ENCODE peak calls at places on chromosome 16, in five cellular contexts. Q is SK-N-SH, S is A549, E is transverse colon, L is H1. P is an unnamed sample.

GRCh38 chr16:24993722-24994686 is 21.2 kb downstream of the ARHGAP17 start:
- DNase-seq in Q (no peak), S (peak; percentile 75), E (peak; percentile 59), L (no peak), P (no peak)

GRCh38 chr16:31472559-31473203 is 729 bp downstream of the TGFB1I1 start:
- DNase-seq in Q (peak; percentile 98), S (peak; percentile 93), E (peak; percentile 93), L (no peak), P (peak; percentile 84)

GRCh38 chr16:27640277-27640600 is 90.3 kb downstream of the KATNIP start:
- DNase-seq in Q (no peak), S (no peak), E (no peak), L (peak; percentile 17), P (no peak)

GRCh38 chr16:352547-353403 is at the start of gene AXIN1:
- DNase-seq in Q (peak; percentile 97), S (peak; percentile 98), E (peak; percentile 100), L (peak; percentile 94), P (peak; percentile 99)

GRCh38 chr16:53769787-53770186 is 65.8 kb downstream of the FTO start:
- DNase-seq in Q (no peak), S (no peak), E (no peak), L (no peak), P (no peak)

GRCh38 chr16:87274808-87275207 is 42.4 kb downstream of the C16orf95 start:
- DNase-seq in Q (no peak), S (no peak), E (no peak), L (no peak), P (no peak)

GRCh38 chr16:14549789-14550153 is 80.3 kb downstream of the PARN start:
- DNase-seq in Q (no peak), S (peak; percentile 66), E (no peak), L (no peak), P (no peak)

GRCh38 chr16:11515540-11516430 is 70.9 kb downstream of the LITAF start:
- DNase-seq in Q (no peak), S (no peak), E (no peak), L (no peak), P (no peak)

GRCh38 chr16:27109666-27110523 is 43.2 kb downstream of the C16orf82 start:
- DNase-seq in Q (peak; percentile 93), S (peak; percentile 55), E (peak; percentile 90), L (peak; percentile 33), P (peak; percentile 59)

GRCh38 chr16:85402910-85403692 is 210.0 kb upstream of the GSE1 start:
- DNase-seq in Q (no peak), S (no peak), E (no peak), L (no peak), P (no peak)

GRCh38 chr16:30526137-30526822 is at the start of gene ZNF768:
- DNase-seq in Q (peak; percentile 94), S (peak; percentile 33), E (peak; percentile 46), L (no peak), P (no peak)

GRCh38 chr16:25747160-25747758 is 55.5 kb downstream of the HS3ST4 start:
- DNase-seq in Q (no peak), S (no peak), E (no peak), L (no peak), P (no peak)

GRCh38 chr16:72848759-72849664 is 198.9 kb downstream of the ZFHX3 start:
- DNase-seq in Q (peak; percentile 82), S (peak; percentile 93), E (peak; percentile 85), L (no peak), P (peak; percentile 81)

GRCh38 chr16:16120382-16121184 is 102.7 kb downstream of the ABCC6 start:
- DNase-seq in Q (peak; percentile 44), S (no peak), E (peak; percentile 48), L (no peak), P (no peak)

GRCh38 chr16:17417740-17418139 is 53.0 kb downstream of the XYLT1 start:
- DNase-seq in Q (no peak), S (no peak), E (peak; percentile 21), L (no peak), P (no peak)

GRCh38 chr16:66925322-66925840 is at the start of gene RRAD:
- DNase-seq in Q (no peak), S (no peak), E (peak; percentile 56), L (no peak), P (no peak)

GRCh38 chr16:85888405-85889331 is 10.3 kb upstream of the IRF8 start:
- DNase-seq in Q (no peak), S (peak; percentile 67), E (no peak), L (no peak), P (no peak)

GRCh38 chr16:73054732-73055481 is 7.0 kb upstream of the ZFHX3 start:
- DNase-seq in Q (peak; percentile 45), S (peak; percentile 45), E (no peak), L (no peak), P (no peak)

GRCh38 chr16:85563515-85564276 is 49.4 kb upstream of the GSE1 start:
- DNase-seq in Q (peak; percentile 90), S (peak; percentile 51), E (peak; percentile 87), L (no peak), P (peak; percentile 67)

GRCh38 chr16:22210854-22211253 is 4.8 kb downstream of the EEF2K start:
- DNase-seq in Q (no peak), S (no peak), E (no peak), L (no peak), P (no peak)

GRCh38 chr16:83305092-83305491 is 502.7 kb upstream of the HSBP1 start:
- DNase-seq in Q (no peak), S (no peak), E (no peak), L (no peak), P (no peak)

GRCh38 chr16:70250748-70251650 is 741 bp downstream of the EXOSC6 start:
- DNase-seq in Q (peak; percentile 76), S (peak; percentile 61), E (peak; percentile 51), L (no peak), P (no peak)

GRCh38 chr16:51615141-51615540 is 464.1 kb upstream of the SALL1 start:
- DNase-seq in Q (no peak), S (no peak), E (no peak), L (no peak), P (no peak)

GRCh38 chr16:49608801-49609200 is 235.2 kb downstream of the C16orf78 start:
- DNase-seq in Q (peak; percentile 48), S (peak; percentile 21), E (no peak), L (no peak), P (no peak)

GRCh38 chr16:83744521-83744981 is 63.2 kb upstream of the HSBP1 start:
- DNase-seq in Q (no peak), S (no peak), E (peak; percentile 13), L (no peak), P (peak; percentile 16)

GRCh38 chr16:66324785-66325184 is 41.7 kb upstream of the CDH5 start:
- DNase-seq in Q (peak; percentile 79), S (peak; percentile 48), E (no peak), L (peak; percentile 21), P (no peak)

GRCh38 chr16:26649646-26650045 is 417.1 kb upstream of the C16orf82 start:
- DNase-seq in Q (no peak), S (no peak), E (no peak), L (no peak), P (no peak)

GRCh38 chr16:24539850-24540484 is 601 bp downstream of the RBBP6 start:
- DNase-seq in Q (no peak), S (peak; percentile 52), E (peak; percentile 69), L (no peak), P (no peak)

DNA sequence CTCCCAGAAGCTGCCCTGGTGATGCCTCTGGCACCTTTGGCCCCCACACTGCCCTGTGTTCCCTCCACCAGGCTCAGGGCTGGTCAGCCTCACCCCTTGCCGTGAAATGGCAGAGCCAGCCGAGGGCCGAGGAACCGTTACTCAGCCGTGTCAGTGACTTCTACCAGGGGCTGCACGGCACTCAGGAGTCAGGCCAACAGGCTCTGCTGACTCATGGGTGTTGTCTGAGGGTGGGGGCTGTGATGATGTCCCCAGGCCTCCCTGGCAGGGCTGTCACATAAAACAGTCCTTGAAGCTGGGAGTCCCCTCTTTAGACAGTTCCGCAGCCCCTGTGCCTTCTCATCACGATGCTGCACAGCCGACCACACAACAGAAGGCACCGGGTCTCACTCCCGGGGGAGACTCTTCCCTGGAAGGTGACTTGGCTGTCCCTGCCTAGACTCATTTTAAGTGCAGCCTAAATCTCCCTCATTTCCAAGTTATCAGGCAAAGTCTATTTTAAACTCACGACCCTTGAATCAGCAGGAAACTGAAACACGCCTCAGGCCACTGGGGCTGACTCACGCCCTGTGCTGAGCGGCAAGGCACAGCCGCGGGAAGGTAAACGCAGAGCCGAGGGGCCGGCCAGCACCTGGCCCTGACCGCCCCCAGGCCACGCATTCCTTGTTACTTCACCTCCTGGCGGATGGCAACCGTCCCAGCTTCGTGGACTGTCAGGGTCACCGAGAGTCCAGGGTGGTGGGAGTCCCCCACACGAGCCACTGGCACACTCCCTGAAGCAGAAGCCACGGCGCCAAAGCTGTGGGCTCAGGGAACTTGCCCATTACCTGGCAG is 102.6 kb downstream of the ZNF778 start:
- DNase-seq in Q (no peak), S (peak; percentile 79), E (peak; percentile 38), L (no peak), P (no peak)
- H3K4me3 ChIP-seq in Q (peak overlapping the region; percentile 44), S (peak overlapping the region; percentile 13), E (no peak overlapping the region), L (no peak overlapping the region), P (peak overlapping the region; percentile 17)

DNA sequence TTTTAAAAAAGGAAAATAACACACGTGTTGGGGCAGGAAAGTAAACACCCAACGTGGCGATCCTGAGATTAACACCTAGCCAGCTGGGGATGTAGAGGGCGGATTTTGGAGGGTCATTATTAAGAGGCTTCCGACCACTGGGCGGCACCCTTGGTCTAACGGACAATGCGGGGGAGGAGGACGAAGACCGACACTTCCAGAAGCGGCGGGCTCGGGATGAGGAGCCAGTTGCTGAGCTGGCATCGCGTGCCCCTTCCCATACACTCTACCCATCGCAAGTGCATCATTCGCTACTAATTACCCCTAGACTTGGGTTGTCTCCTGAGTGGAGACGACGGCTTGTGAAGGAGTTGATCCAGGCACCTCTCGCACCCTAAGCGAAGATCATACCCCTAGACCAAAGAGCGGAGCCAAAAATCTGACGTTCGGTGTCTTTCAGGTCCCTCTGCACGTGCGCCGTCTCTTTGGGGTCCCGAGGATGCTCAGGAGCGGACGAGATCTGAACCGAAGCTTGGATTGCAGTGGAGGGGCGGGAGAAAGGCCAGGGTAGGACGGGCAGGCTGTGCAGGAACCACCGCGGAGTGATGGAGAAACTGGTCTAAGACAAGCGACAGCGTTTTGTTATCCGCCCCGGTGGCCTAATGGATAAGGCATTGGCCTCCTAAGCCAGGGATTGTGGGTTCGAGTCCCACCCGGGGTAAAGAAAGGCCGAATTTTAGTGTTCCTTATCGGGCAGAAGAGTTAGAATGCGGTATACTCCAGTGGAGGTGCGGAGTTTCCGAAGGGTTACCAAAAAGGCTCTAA is 17.6 kb downstream of the ZNF213 start:
- DNase-seq in Q (peak; percentile 80), S (peak; percentile 96), E (peak; percentile 91), L (peak; percentile 88), P (peak; percentile 89)
- TF ChIP-seq EP300 in Q (no peak), S (no peak), E (no peak), L (no peak), P (no peak)

GRCh38 chr16:56606688-56607618 is 1.4 kb upstream of the MT2A start:
- DNase-seq in Q (no peak), S (peak; percentile 91), E (peak; percentile 67), L (no peak), P (peak; percentile 62)

GRCh38 chr16:56606071-56606687 is 2.2 kb upstream of the MT2A start:
- DNase-seq in Q (no peak), S (peak; percentile 78), E (no peak), L (no peak), P (peak; percentile 74)

GRCh38 chr16:56608876-56609462 is 585 bp downstream of the MT2A start:
- DNase-seq in Q (peak; percentile 43), S (peak; percentile 19), E (no peak), L (no peak), P (no peak)

GRCh38 chr16:56608043-56608875 is at the start of gene MT2A:
- DNase-seq in Q (peak; percentile 95), S (peak; percentile 97), E (peak; percentile 96), L (no peak), P (peak; percentile 90)

GRCh38 chr16:56607675-56608042 is 725 bp upstream of the MT2A start:
- DNase-seq in Q (no peak), S (no peak), E (no peak), L (no peak), P (no peak)
- H3K4me3 ChIP-seq in Q (peak overlapping the region; percentile 13), S (peak overlapping the region; percentile 34), E (no peak overlapping the region), L (peak overlapping the region; percentile 35), P (peak overlapping the region; percentile 66)

GRCh38 chr16:74774223-74775139 is at the start of gene FA2H:
- DNase-seq in Q (peak; percentile 97), S (peak; percentile 71), E (peak; percentile 93), L (peak; percentile 58), P (no peak)
- TF ChIP-seq EP300 in Q (no peak), S (no peak), E (no peak), L (peak; percentile 37), P (no peak)